ENCODE peak calls at places on chromosomes 4 and X, in ten cellular contexts. L, U, R, X, K, J, Z, W, H and M are unnamed samples.

GRCh38 chr4:113981591-113981990 is 2.1 kb upstream of the ARSJ start:
- DNase-seq in X (no peak), J (no peak), K (no peak), H (no peak), Z (no peak), U (no peak), W (no peak), R (no peak), L (no peak), M (no peak)

GRCh38 chrX:80663331-80663730 is 146.3 kb downstream of the BRWD3 start:
- DNase-seq in K (no peak), H (no peak), L (no peak), X (no peak), U (no peak), Z (no peak), W (no peak), R (no peak), J (no peak), M (no peak)

GRCh38 chrX:111110098-111110775 is 14.2 kb downstream of the PAK3 start:
- DNase-seq in X (no peak), U (no peak), H (no peak), J (no peak), L (no peak), R (no peak), K (no peak), Z (no peak), W (no peak), M (no peak)

GRCh38 chr4:74661427-74662171 is 132.7 kb downstream of the BTC start:
- DNase-seq in X (no peak), W (no peak), R (no peak), K (no peak), H (no peak), J (no peak), Z (peak; percentile 44), L (peak; percentile 61), U (no peak), M (no peak)

GRCh38 chr4:142282870-142283431 is 563.1 kb downstream of the INPP4B start:
- DNase-seq in X (no peak), H (no peak), R (no peak), J (peak; percentile 47), W (no peak), U (no peak), L (no peak), Z (no peak), K (no peak), M (no peak)

GRCh38 chr4:159296061-159296460 is 193.2 kb downstream of the RAPGEF2 start:
- DNase-seq in R (no peak), K (no peak), H (no peak), U (no peak), X (no peak), L (peak; percentile 52), Z (no peak), J (no peak), W (no peak), M (no peak)

GRCh38 chr4:188992706-188993105 is 853.5 kb downstream of the TRIML1 start:
- DNase-seq in H (no peak), Z (no peak), X (no peak), W (no peak), J (no peak), K (no peak), L (no peak), R (no peak), U (no peak), M (no peak)

GRCh38 chr4:147129687-147130086 is 184.0 kb upstream of the TTC29 start:
- DNase-seq in X (no peak), H (no peak), U (no peak), R (no peak), W (no peak), J (no peak), Z (no peak), L (no peak), K (no peak), M (no peak)

GRCh38 chrX:55260806-55261205 is 3.9 kb downstream of the PAGE3 start:
- DNase-seq in U (no peak), L (no peak), K (no peak), H (no peak), Z (no peak), W (no peak), J (no peak), R (no peak), X (no peak), M (no peak)

GRCh38 chrX:106263817-106264216 is 95.7 kb downstream of the PWWP3B start:
- DNase-seq in W (no peak), H (no peak), J (no peak), U (no peak), R (no peak), L (no peak), Z (peak; percentile 21), K (no peak), X (no peak), M (no peak)

DNA sequence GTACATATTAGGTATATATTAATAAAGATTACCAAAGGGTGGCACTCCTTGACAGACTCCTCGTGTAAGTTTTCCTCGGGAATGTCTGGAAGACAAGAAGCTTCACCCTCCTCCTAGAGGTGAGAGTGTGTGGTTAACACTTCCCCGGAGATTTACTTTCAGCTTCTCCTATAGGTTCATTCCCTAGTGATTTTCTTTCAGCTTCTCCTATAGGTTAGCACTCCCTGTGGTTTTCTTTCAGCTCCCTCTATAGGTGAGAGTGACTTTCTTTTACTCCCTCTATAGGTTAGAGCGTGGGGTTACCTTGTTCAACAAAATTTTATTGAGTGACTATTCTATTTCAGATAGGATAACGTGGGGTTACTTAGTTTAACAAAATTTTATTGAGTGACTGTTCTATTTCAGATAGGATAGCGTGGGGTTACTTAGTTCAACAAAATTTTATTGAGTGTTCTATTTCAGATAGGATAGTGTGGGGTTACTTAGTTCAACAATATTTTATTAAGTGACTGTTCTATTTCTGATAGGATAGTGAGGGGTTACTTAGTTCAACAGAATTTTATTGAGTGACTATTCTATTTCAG is 106.0 kb upstream of the PLAC1 start:
- DNase-seq in L (peak; percentile 34), K (no peak), U (no peak), W (no peak), H (peak; percentile 31), R (no peak), Z (no peak), J (no peak), X (no peak), M (peak; percentile 32)
- TF ChIP-seq CTCF in L (peak; percentile 54), K (peak; percentile 12), U (no peak), W (no peak), H (peak; percentile 12), R (peak; percentile 12), Z (no peak), J (peak; percentile 36), X (peak; percentile 66), M (no peak)

GRCh38 chr4:832536-832935 is 6.6 kb upstream of the CPLX1 start:
- DNase-seq in L (no peak), H (no peak), X (no peak), R (no peak), W (no peak), K (no peak), J (no peak), U (no peak), Z (no peak), M (no peak)

GRCh38 chr4:833156-833555 is 7.2 kb upstream of the CPLX1 start:
- DNase-seq in X (no peak), K (no peak), J (no peak), H (no peak), R (no peak), L (no peak), Z (no peak), U (no peak), W (no peak), M (no peak)

GRCh38 chr4:835148-836002 is 9.4 kb upstream of the CPLX1 start:
- DNase-seq in Z (no peak), W (no peak), X (no peak), H (no peak), L (no peak), J (no peak), K (no peak), U (peak; percentile 71), R (peak; percentile 70), M (no peak)

GRCh38 chr4:834368-835147 is 8.6 kb upstream of the CPLX1 start:
- DNase-seq in J (no peak), L (no peak), U (no peak), R (no peak), H (no peak), X (no peak), K (no peak), W (no peak), Z (no peak), M (no peak)

GRCh38 chr4:833731-834367 is 7.9 kb upstream of the CPLX1 start:
- DNase-seq in R (no peak), H (no peak), J (no peak), U (no peak), L (no peak), Z (no peak), K (no peak), W (no peak), X (no peak), M (no peak)
- TF ChIP-seq CTCF in R (no peak), H (no peak), J (no peak), U (no peak), L (no peak), Z (no peak), K (no peak), W (no peak), X (no peak), M (no peak)

GRCh38 chr4:93319011-93319410 is 509.5 kb upstream of the ATOH1 start:
- DNase-seq in X (no peak), J (no peak), H (no peak), Z (peak; percentile 7), U (no peak), K (no peak), W (no peak), L (no peak), R (no peak), M (no peak)
- TF ChIP-seq CTCF in X (no peak), J (no peak), H (no peak), Z (no peak), U (no peak), K (no peak), W (no peak), L (no peak), R (no peak), M (no peak)

GRCh38 chrX:2500681-2501151 is at the start of the genes DHRSX and ZBED1:
- DNase-seq in K (no peak), J (peak; percentile 57), X (no peak), H (peak; percentile 89), R (peak; percentile 54), L (no peak), Z (no peak), U (peak; percentile 33), W (no peak), M (peak; percentile 95)

GRCh38 chrX:2501246-2502102 is 698 bp upstream of the DHRSX start:
- DNase-seq in J (no peak), Z (no peak), L (no peak), H (no peak), X (no peak), W (no peak), R (no peak), K (no peak), U (no peak), M (peak; percentile 35)

GRCh38 chrX:2499507-2499906 is 1.3 kb downstream of the DHRSX start:
- DNase-seq in R (no peak), Z (no peak), L (no peak), J (no peak), U (no peak), W (no peak), K (no peak), H (no peak), X (no peak), M (no peak)

GRCh38 chrX:2498781-2499302 is 1.9 kb downstream of the DHRSX start:
- DNase-seq in H (no peak), Z (no peak), X (no peak), L (peak; percentile 21), J (no peak), U (no peak), R (no peak), W (no peak), K (no peak), M (peak; percentile 24)

GRCh38 chrX:2500091-2500680 is 590 bp downstream of the DHRSX start:
- DNase-seq in R (peak; percentile 34), X (peak; percentile 57), L (peak; percentile 50), K (no peak), J (peak; percentile 50), W (no peak), U (no peak), Z (peak; percentile 46), H (peak; percentile 53), M (peak; percentile 72)
- TF ChIP-seq CTCF in R (peak; percentile 24), X (peak; percentile 38), L (peak; percentile 31), K (no peak), J (peak; percentile 31), W (no peak), U (no peak), Z (no peak), H (peak; percentile 50), M (peak; percentile 9)